ENCODE peak calls at places on chromosomes 6 and 20, in four cellular contexts. M is erythroblast, C is keratinocyte, J is substantia nigra. G is an unnamed sample.

GRCh38 chr6:13181398-13181797 is 146.9 kb downstream of the TBC1D7 start:
- DNase-seq in J (no peak), M (no peak), C (no peak), G (no peak)

GRCh38 chr6:12507641-12508040 is 208.9 kb upstream of the PHACTR1 start:
- DNase-seq in M (no peak), C (no peak), J (no peak), G (no peak)

GRCh38 chr6:144064402-144064830 is 31.0 kb downstream of the SF3B5 start:
- DNase-seq in C (no peak), M (peak; percentile 63), J (no peak), G (no peak)

GRCh38 chr6:132333639-132334516 is 67.4 kb downstream of the MOXD1 start:
- DNase-seq in M (no peak), J (no peak), C (peak; percentile 33), G (peak; percentile 50)

GRCh38 chr6:66866801-66867200 is 1159.8 kb upstream of the EYS start:
- DNase-seq in M (no peak), C (no peak), J (no peak), G (no peak)

GRCh38 chr20:14406495-14406894 is 69.1 kb upstream of the FLRT3 start:
- DNase-seq in C (peak; percentile 23), J (no peak), M (no peak), G (peak; percentile 64)

GRCh38 chr6:19986691-19987438 is 149.7 kb downstream of the ID4 start:
- DNase-seq in J (no peak), C (no peak), M (no peak), G (no peak)

GRCh38 chr6:39428152-39428551 is 105.7 kb upstream of the KCNK16 start:
- DNase-seq in J (no peak), M (no peak), C (no peak), G (peak; percentile 64)

GRCh38 chr6:53822355-53823115 is 27.7 kb downstream of the LRRC1 start:
- DNase-seq in M (no peak), J (no peak), C (no peak), G (no peak)

GRCh38 chr6:2739335-2739734 is 11.4 kb downstream of the MYLK4 start:
- DNase-seq in C (no peak), M (peak; percentile 9), J (no peak), G (no peak)

GRCh38 chr20:2237059-2237458 is 58.7 kb upstream of the TGM3 start:
- DNase-seq in C (peak; percentile 94), J (peak; percentile 9), M (no peak), G (peak; percentile 89)

GRCh38 chr6:117352466-117353081 is 73.2 kb downstream of the ROS1 start:
- DNase-seq in C (no peak), M (no peak), J (no peak), G (no peak)

GRCh38 chr6:140729521-140729920 is 1355.1 kb upstream of the CITED2 start:
- DNase-seq in C (no peak), J (no peak), M (no peak), G (no peak)

GRCh38 chr6:108714774-108715414 is 133.3 kb upstream of the ARMC2 start:
- DNase-seq in M (peak; percentile 21), J (no peak), C (no peak), G (no peak)

GRCh38 chr6:11043961-11044711 is at the start of gene ELOVL2:
- DNase-seq in C (no peak), M (peak; percentile 84), J (peak; percentile 11), G (no peak)

GRCh38 chr6:42199106-42199981 is 4.6 kb upstream of the GUCA1B start:
- DNase-seq in M (peak; percentile 75), J (no peak), C (no peak), G (no peak)

GRCh38 chr6:41053056-41053455 is at the start of gene APOBEC2:
- DNase-seq in M (no peak), C (no peak), J (no peak), G (no peak)

GRCh38 chr6:6639572-6639971 is 51.1 kb downstream of the LY86 start:
- DNase-seq in J (no peak), M (no peak), C (no peak), G (no peak)

GRCh38 chr20:24651171-24651972 is 181.9 kb downstream of the SYNDIG1 start:
- DNase-seq in J (no peak), M (no peak), C (peak; percentile 21), G (no peak)

GRCh38 chr6:100176321-100176950 is 182.4 kb upstream of the MCHR2 start:
- DNase-seq in C (no peak), J (no peak), M (peak; percentile 12), G (no peak)

GRCh38 chr20:615494-615893 is 5.4 kb upstream of the TCF15 start:
- DNase-seq in M (no peak), J (no peak), C (no peak), G (no peak)

GRCh38 chr20:63743210-63743970 is 3.8 kb downstream of the SLC2A4RG start:
- DNase-seq in M (no peak), C (no peak), J (no peak), G (no peak)

GRCh38 chr20:19404836-19405235 is 192.4 kb downstream of the SLC24A3 start:
- DNase-seq in C (no peak), M (no peak), J (no peak), G (no peak)

G was measured in epithelial cell of prostate.